ENCODE peak calls at places on chromosomes 11 and 22, in five cellular contexts. X, I, D, A and R are unnamed samples.

GRCh38 chr22:19764636-19765476 is 4.3 kb downstream of the TBX1 start:
- DNase-seq in X (no peak), A (no peak), I (no peak), D (no peak), R (no peak)

GRCh38 chr11:128174465-128175101 is 412.8 kb downstream of the ETS1 start:
- DNase-seq in X (no peak), D (no peak), A (peak), I (no peak), R (no peak)

GRCh38 chr22:23113067-23113846 is 28.5 kb downstream of the RSPH14 start:
- DNase-seq in D (peak), X (peak), A (peak), I (no peak), R (peak)

GRCh38 chr11:102653744-102654291 is 28.7 kb upstream of the MMP20 start:
- DNase-seq in I (no peak), X (no peak), A (no peak), D (no peak), R (no peak)

GRCh38 chr11:130413383-130414106 is 14.9 kb downstream of the ADAMTS8 start:
- DNase-seq in D (no peak), I (no peak), X (no peak), A (no peak), R (no peak)

GRCh38 chr11:2881076-2881973 is 4.2 kb downstream of the CDKN1C start:
- DNase-seq in X (no peak), I (no peak), A (no peak), D (no peak), R (no peak)

GRCh38 chr11:64339754-64340408 is at the start of gene CCDC88B:
- DNase-seq in A (no peak), D (no peak), I (no peak), X (no peak), R (no peak)

GRCh38 chr11:45026835-45027234 is 76.2 kb upstream of the TP53I11 start:
- DNase-seq in I (no peak), D (no peak), A (no peak), X (no peak), R (no peak)

GRCh38 chr11:119094816-119095065 is 6.9 kb downstream of the DPAGT1 start:
- DNase-seq in X (peak), D (no peak), I (peak), A (peak), R (no peak)

GRCh38 chr11:2422461-2423156 is 21.7 kb downstream of the TRPM5 start:
- DNase-seq in X (no peak), A (no peak), I (no peak), D (no peak), R (no peak)

GRCh38 chr11:128359515-128359914 is 227.8 kb downstream of the ETS1 start:
- DNase-seq in I (no peak), A (no peak), D (no peak), X (no peak), R (no peak)

GRCh38 chr11:96306933-96307747 is 35.9 kb downstream of the MAML2 start:
- DNase-seq in I (no peak), A (no peak), D (peak), X (peak), R (peak)

GRCh38 chr11:32821517-32821916 is 8.2 kb upstream of the PRRG4 start:
- DNase-seq in A (no peak), I (no peak), X (no peak), D (no peak), R (no peak)

GRCh38 chr11:67441731-67442401 is 1.4 kb downstream of the CORO1B start:
- DNase-seq in D (no peak), X (no peak), A (no peak), I (no peak), R (no peak)

GRCh38 chr11:35477871-35478270 is 47.5 kb downstream of the PAMR1 start:
- DNase-seq in A (peak), I (no peak), D (no peak), X (no peak), R (no peak)